ENCODE peak calls at places on chromosomes 1 and 21, in six cellular contexts. Q is SK-N-SH, T is breast epithelium, K is HCT116, P is Panc1, G is spleen. M is an unnamed sample.
A peak's percentile ranks its signal among the peaks of the same experiment; 100 is the strongest.

GRCh38 chr1:219550171-219550570 is 62.7 kb downstream of the ZC3H11B start:
- DNase-seq in T (no peak), P (no peak), K (no peak), G (no peak), Q (no peak), M (no peak)

GRCh38 chr1:183956559-183957188 is 80.9 kb downstream of the COLGALT2 start:
- DNase-seq in Q (no peak), K (peak; percentile 22), G (no peak), T (no peak), P (peak; percentile 35), M (no peak)

GRCh38 chr21:42645211-42646075 is 8.0 kb upstream of the PDE9A start:
- DNase-seq in P (no peak), G (peak; percentile 63), Q (no peak), T (no peak), K (no peak), M (no peak)

GRCh38 chr1:38127432-38127831 is 80.8 kb upstream of the POU3F1 start:
- DNase-seq in P (no peak), Q (no peak), K (no peak), T (no peak), G (no peak), M (peak; percentile 12)

GRCh38 chr1:44217809-44218410 is 4.6 kb downstream of the DMAP1 start:
- DNase-seq in Q (peak; percentile 84), G (peak; percentile 90), K (peak; percentile 38), T (peak; percentile 73), P (peak; percentile 61), M (peak; percentile 87)

GRCh38 chr21:26966360-26966977 is 419 bp downstream of the ADAMTS5 start:
- DNase-seq in P (no peak), T (no peak), Q (no peak), K (no peak), G (peak; percentile 44), M (peak; percentile 69)

GRCh38 chr1:156247460-156248322 is at the start of gene PAQR6:
- DNase-seq in T (no peak), Q (peak; percentile 40), K (no peak), P (no peak), G (no peak), M (peak; percentile 71)

GRCh38 chr1:246450485-246451251 is 56.4 kb downstream of the SMYD3 start:
- DNase-seq in G (no peak), P (peak; percentile 7), K (peak; percentile 12), Q (peak; percentile 42), T (no peak), M (no peak)

GRCh38 chr21:31180256-31181088 is 142.2 kb upstream of the KRTAP19-8 start:
- DNase-seq in P (no peak), T (no peak), G (no peak), K (peak; percentile 24), Q (peak; percentile 68), M (no peak)

GRCh38 chr1:229098903-229099578 is 171.9 kb upstream of the RAB4A start:
- DNase-seq in P (no peak), G (no peak), T (no peak), K (no peak), Q (no peak), M (peak; percentile 21)

GRCh38 chr1:87600848-87601247 is 272.2 kb downstream of the LMO4 start:
- DNase-seq in T (no peak), K (no peak), Q (no peak), G (no peak), P (no peak), M (no peak)

GRCh38 chr21:14864211-14865021 is 200.4 kb downstream of the NRIP1 start:
- DNase-seq in Q (peak; percentile 12), G (peak; percentile 79), T (no peak), K (no peak), P (no peak), M (peak; percentile 89)

GRCh38 chr1:243471026-243471685 is 215.3 kb downstream of the SDCCAG8 start:
- DNase-seq in Q (no peak), K (no peak), T (no peak), P (no peak), G (no peak), M (no peak)

GRCh38 chr1:187999973-188000372 is 1171.2 kb downstream of the PLA2G4A start:
- DNase-seq in Q (no peak), K (no peak), T (no peak), G (no peak), P (no peak), M (no peak)

GRCh38 chr1:163730366-163730765 is 408.6 kb downstream of the NUF2 start:
- DNase-seq in Q (no peak), P (no peak), K (no peak), T (no peak), G (no peak), M (no peak)

GRCh38 chr1:151314137-151314875 is 12.9 kb downstream of the PI4KB start:
- DNase-seq in T (peak; percentile 64), K (no peak), Q (no peak), G (no peak), P (no peak), M (peak; percentile 95)

GRCh38 chr1:164504699-164505098 is 54.3 kb upstream of the PBX1 start:
- DNase-seq in G (no peak), Q (no peak), T (no peak), P (no peak), K (no peak), M (no peak)

GRCh38 chr1:18948913-18949688 is 7.4 kb downstream of the IFFO2 start:
- DNase-seq in K (no peak), G (no peak), T (no peak), P (no peak), Q (no peak), M (peak; percentile 91)

GRCh38 chr1:47333922-47334764 is 553 bp downstream of the CMPK1 start:
- DNase-seq in K (peak; percentile 44), Q (peak; percentile 92), P (peak; percentile 62), G (peak; percentile 96), T (peak; percentile 59), M (peak; percentile 88)

GRCh38 chr1:55747285-55747890 is 532.2 kb upstream of the USP24 start:
- DNase-seq in K (no peak), P (no peak), G (no peak), Q (no peak), T (no peak), M (no peak)

GRCh38 chr1:236141447-236142357 is 637 bp upstream of the GPR137B start:
- DNase-seq in Q (peak; percentile 76), G (peak; percentile 82), K (no peak), T (no peak), P (no peak), M (no peak)

GRCh38 chr1:54854376-54855020 is 32.5 kb downstream of the DHCR24 start:
- DNase-seq in G (no peak), T (no peak), Q (no peak), K (no peak), P (no peak), M (peak; percentile 40)

GRCh38 chr1:194833111-194833510 is 1646.7 kb upstream of the B3GALT2 start:
- DNase-seq in Q (no peak), K (no peak), P (no peak), G (no peak), T (no peak), M (no peak)

GRCh38 chr1:167374014-167374413 is 144.3 kb downstream of the CD247 start:
- DNase-seq in T (no peak), G (no peak), K (no peak), Q (peak; percentile 76), P (no peak), M (no peak)

GRCh38 chr1:80181418-80181817 is 1174.9 kb upstream of the ADGRL4 start:
- DNase-seq in G (no peak), Q (no peak), T (no peak), K (no peak), P (no peak), M (no peak)

GRCh38 chr1:89489037-89489729 is 35.4 kb upstream of the LRRC8B start:
- DNase-seq in T (no peak), K (no peak), P (no peak), G (no peak), Q (no peak), M (no peak)

GRCh38 chr1:84619383-84620093 is 45.3 kb upstream of the CTBS start:
- DNase-seq in Q (peak; percentile 74), P (no peak), G (no peak), T (no peak), K (peak; percentile 80), M (no peak)

GRCh38 chr21:44059710-44060109 is 47.5 kb upstream of the PWP2 start:
- DNase-seq in T (no peak), G (no peak), K (no peak), P (no peak), Q (no peak), M (no peak)
- H3K36me3 ChIP-seq in T (no peaks in the 10 kb centered on the region), G (peaks cover 100% of the 10 kb centered on the region), K (peaks cover 14% of the 10 kb centered on the region), P (peaks cover 2% of the 10 kb centered on the region), Q (peaks cover 53% of the 10 kb centered on the region), M (peaks cover 56% of the 10 kb centered on the region)

GRCh38 chr1:214281902-214282695 is 1.1 kb downstream of the SMYD2 start:
- DNase-seq in G (no peak), K (peak; percentile 34), T (peak; percentile 68), P (no peak), Q (peak; percentile 50), M (peak; percentile 85)

GRCh38 chr1:214280386-214281029 is 451 bp upstream of the SMYD2 start:
- DNase-seq in T (no peak), Q (peak; percentile 52), P (no peak), K (no peak), G (peak; percentile 92), M (no peak)

GRCh38 chr1:214277704-214278635 is 3.0 kb upstream of the SMYD2 start:
- DNase-seq in Q (no peak), K (no peak), P (no peak), T (no peak), G (no peak), M (no peak)

GRCh38 chr1:214282696-214283225 is 1.8 kb downstream of the SMYD2 start:
- DNase-seq in P (no peak), K (no peak), T (no peak), G (no peak), Q (no peak), M (no peak)

GRCh38 chr1:214281030-214281901 is at the start of gene SMYD2:
- DNase-seq in T (peak; percentile 71), K (peak; percentile 36), G (peak; percentile 94), Q (peak; percentile 93), P (no peak), M (peak; percentile 78)
- TF ChIP-seq POLR2AphosphoS5 in T (no peak), K (peak; percentile 55), G (peak; percentile 83), Q (peak; percentile 11), P (peak; percentile 29), M (peak; percentile 38)

DNA sequence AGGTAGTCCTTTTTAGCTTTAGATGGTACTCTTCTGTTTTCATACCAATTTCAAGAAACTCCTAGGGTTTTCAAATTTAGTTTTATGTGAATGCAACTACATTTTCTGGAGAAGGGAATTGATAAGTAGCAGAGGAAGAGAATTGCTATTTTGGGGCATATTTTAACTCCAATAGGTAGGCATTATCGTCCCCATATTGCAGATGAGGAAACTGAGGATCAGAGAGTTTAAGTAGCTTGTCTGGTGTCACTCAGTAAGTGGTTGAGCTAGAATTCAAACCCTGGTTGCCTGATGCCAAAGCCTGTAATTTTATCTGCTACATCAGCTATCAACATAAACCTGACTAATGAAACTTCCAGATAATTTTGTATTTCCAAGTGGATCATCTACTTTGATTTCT is 1.9 kb downstream of the NFYC start:
- DNase-seq in G (no peak), Q (no peak), T (no peak), K (no peak), P (no peak), M (no peak)
- H3K4me1 ChIP-seq in G (peaks cover 80% of the 10 kb centered on the region), Q (peaks cover 21% of the 10 kb centered on the region), T (no peaks in the 10 kb centered on the region), K (peaks cover 20% of the 10 kb centered on the region), P (peaks cover 42% of the 10 kb centered on the region), M (peaks cover 48% of the 10 kb centered on the region)

GRCh38 chr1:35466120-35466519 is 91.1 kb downstream of the KIAA0319L start:
- DNase-seq in G (no peak), Q (no peak), P (no peak), K (no peak), T (no peak), M (no peak)
- H3K36me3 ChIP-seq in G (peaks cover 100% of the 10 kb centered on the region), Q (peaks cover 57% of the 10 kb centered on the region), P (no peaks in the 10 kb centered on the region), K (peaks cover 5% of the 10 kb centered on the region), T (peaks cover 5% of the 10 kb centered on the region), M (peaks cover 19% of the 10 kb centered on the region)